ENCODE peak calls at places on chromosomes 11 and 22, in eight cellular contexts. N, K, Y, A, H, J, P and Q are unnamed samples.

GRCh38 chr11:100562102-100562501 is 125.0 kb upstream of the ARHGAP42 start:
- DNase-seq in Y (peak), P (peak), H (peak), K (no peak), N (no peak), J (no peak), A (no peak), Q (no peak)

GRCh38 chr11:130808541-130808940 is 107.7 kb downstream of the SNX19 start:
- DNase-seq in J (no peak), H (no peak), N (no peak), P (no peak), Y (no peak), K (no peak), A (no peak), Q (no peak)

GRCh38 chr22:24440718-24441405 is 13.5 kb downstream of the ADORA2A start:
- DNase-seq in P (no peak), Y (no peak), J (no peak), N (no peak), H (peak), A (no peak), K (no peak), Q (no peak)

GRCh38 chr22:17629167-17629489 is 579 bp upstream of the ATP6V1E1 start:
- DNase-seq in A (peak), K (no peak), N (no peak), P (no peak), J (no peak), Y (no peak), H (no peak), Q (no peak)

GRCh38 chr11:19864141-19865120 is 151.8 kb downstream of the NAV2 start:
- DNase-seq in J (no peak), K (no peak), A (no peak), P (no peak), H (no peak), Y (peak), N (no peak), Q (no peak)

GRCh38 chr11:61688368-61689163 is 8.4 kb downstream of the DAGLA start:
- DNase-seq in K (no peak), P (no peak), J (no peak), H (peak), A (peak), N (peak), Y (peak), Q (no peak)

GRCh38 chr11:129804012-129804411 is 11.6 kb upstream of the TMEM45B start:
- DNase-seq in A (no peak), J (no peak), Y (no peak), H (no peak), K (no peak), P (no peak), N (no peak), Q (no peak)

GRCh38 chr11:76147106-76147735 is 59.1 kb downstream of the WNT11 start:
- DNase-seq in H (no peak), P (no peak), A (no peak), N (no peak), J (no peak), K (no peak), Y (no peak), Q (no peak)

GRCh38 chr22:28021998-28022660 is 103.1 kb upstream of the PITPNB start:
- DNase-seq in N (peak), J (no peak), Y (no peak), H (peak), A (peak), K (peak), P (no peak), Q (no peak)

GRCh38 chr11:61061081-61061826 is 41.0 kb upstream of the CD5 start:
- DNase-seq in H (no peak), J (peak), A (peak), Y (no peak), K (no peak), P (no peak), N (peak), Q (no peak)

GRCh38 chr11:67539588-67539987 is 16.3 kb upstream of the CABP2 start:
- DNase-seq in Y (no peak), N (no peak), H (no peak), K (no peak), P (no peak), J (no peak), A (no peak), Q (peak)

GRCh38 chr11:88478136-88478785 is 140.7 kb upstream of the CTSC start:
- DNase-seq in K (no peak), Y (no peak), H (no peak), P (peak), J (no peak), A (no peak), N (no peak), Q (no peak)

GRCh38 chr22:45246060-45246985 is 5.6 kb upstream of the KIAA0930 start:
- DNase-seq in Y (peak), J (peak), A (no peak), P (peak), N (peak), K (no peak), H (peak), Q (no peak)

GRCh38 chr11:16603890-16604783 is 134.3 kb upstream of the C11orf58 start:
- DNase-seq in A (no peak), Y (peak), J (no peak), P (peak), N (peak), H (peak), K (peak), Q (peak)

GRCh38 chr11:17736921-17737817 is 2.6 kb downstream of the KCNC1 start:
- DNase-seq in A (no peak), Y (no peak), P (no peak), N (no peak), J (no peak), H (no peak), K (no peak), Q (no peak)

GRCh38 chr11:10778217-10778970 is 27.3 kb downstream of the CTR9 start:
- DNase-seq in A (no peak), K (no peak), P (peak), H (peak), J (no peak), N (peak), Y (peak), Q (no peak)

GRCh38 chr11:77084581-77085191 is 17.9 kb downstream of the CAPN5 start:
- DNase-seq in A (no peak), K (peak), J (no peak), N (peak), H (peak), P (no peak), Y (peak), Q (no peak)

GRCh38 chr11:114162719-114163123 is 103.2 kb downstream of the ZBTB16 start:
- DNase-seq in A (peak), P (peak), J (peak), H (peak), Y (peak), K (peak), N (peak), Q (no peak)

GRCh38 chr11:69892237-69892985 is 73.2 kb upstream of the FGF3 start:
- DNase-seq in Y (no peak), J (no peak), H (no peak), N (no peak), P (no peak), A (no peak), K (no peak), Q (no peak)

GRCh38 chr11:129428027-129428426 is 52.4 kb downstream of the BARX2 start:
- DNase-seq in J (no peak), P (no peak), K (no peak), H (no peak), A (no peak), N (no peak), Y (no peak), Q (no peak)

GRCh38 chr11:110207089-110207488 is 89.3 kb downstream of the RDX start:
- DNase-seq in A (no peak), K (no peak), P (no peak), H (no peak), Y (no peak), J (no peak), N (no peak), Q (no peak)

GRCh38 chr11:88535266-88535665 is 197.7 kb upstream of the CTSC start:
- DNase-seq in K (no peak), H (no peak), J (no peak), P (peak), N (no peak), Y (no peak), A (no peak), Q (no peak)

GRCh38 chr22:28927526-28928089 is 44.2 kb downstream of the ZNRF3 start:
- DNase-seq in K (no peak), J (no peak), Y (no peak), A (no peak), P (no peak), N (peak), H (no peak), Q (peak)

GRCh38 chr11:134412508-134413333 is 679 bp upstream of the B3GAT1 start:
- DNase-seq in N (no peak), K (peak), J (peak), Y (peak), A (no peak), H (no peak), P (no peak), Q (no peak)

GRCh38 chr11:128701086-128701485 is 7.2 kb downstream of the FLI1 start:
- DNase-seq in J (no peak), Y (no peak), H (no peak), N (no peak), K (no peak), P (peak), A (no peak), Q (no peak)

GRCh38 chr11:14956111-14956510 is 16.0 kb downstream of the CALCA start:
- DNase-seq in J (no peak), P (no peak), Y (no peak), K (no peak), N (no peak), A (no peak), H (no peak), Q (no peak)

GRCh38 chr11:86519064-86519911 is 144.6 kb downstream of the CCDC81 start:
- DNase-seq in Y (no peak), N (no peak), H (peak), P (peak), J (no peak), K (no peak), A (peak), Q (no peak)

GRCh38 chr11:61609970-61610347 is 29.1 kb upstream of the SYT7 start:
- DNase-seq in N (no peak), A (no peak), Y (peak), H (no peak), K (no peak), P (no peak), J (no peak), Q (no peak)

GRCh38 chr22:21624880-21625791 is 4.7 kb downstream of the YDJC start:
- DNase-seq in N (no peak), J (no peak), P (no peak), H (no peak), A (no peak), K (no peak), Y (no peak), Q (no peak)

GRCh38 chr22:21624120-21624879 is 5.5 kb downstream of the YDJC start:
- DNase-seq in P (peak), H (no peak), Y (peak), J (no peak), A (no peak), K (no peak), N (no peak), Q (peak)

GRCh38 chr22:21626073-21626734 is 3.6 kb downstream of the YDJC start:
- DNase-seq in Y (no peak), N (no peak), P (no peak), J (no peak), A (no peak), K (no peak), H (no peak), Q (no peak)

GRCh38 chr22:21628386-21629261 is 1.2 kb downstream of the YDJC start:
- DNase-seq in N (no peak), A (no peak), Y (peak), H (no peak), J (no peak), K (peak), P (no peak), Q (no peak)

DNA sequence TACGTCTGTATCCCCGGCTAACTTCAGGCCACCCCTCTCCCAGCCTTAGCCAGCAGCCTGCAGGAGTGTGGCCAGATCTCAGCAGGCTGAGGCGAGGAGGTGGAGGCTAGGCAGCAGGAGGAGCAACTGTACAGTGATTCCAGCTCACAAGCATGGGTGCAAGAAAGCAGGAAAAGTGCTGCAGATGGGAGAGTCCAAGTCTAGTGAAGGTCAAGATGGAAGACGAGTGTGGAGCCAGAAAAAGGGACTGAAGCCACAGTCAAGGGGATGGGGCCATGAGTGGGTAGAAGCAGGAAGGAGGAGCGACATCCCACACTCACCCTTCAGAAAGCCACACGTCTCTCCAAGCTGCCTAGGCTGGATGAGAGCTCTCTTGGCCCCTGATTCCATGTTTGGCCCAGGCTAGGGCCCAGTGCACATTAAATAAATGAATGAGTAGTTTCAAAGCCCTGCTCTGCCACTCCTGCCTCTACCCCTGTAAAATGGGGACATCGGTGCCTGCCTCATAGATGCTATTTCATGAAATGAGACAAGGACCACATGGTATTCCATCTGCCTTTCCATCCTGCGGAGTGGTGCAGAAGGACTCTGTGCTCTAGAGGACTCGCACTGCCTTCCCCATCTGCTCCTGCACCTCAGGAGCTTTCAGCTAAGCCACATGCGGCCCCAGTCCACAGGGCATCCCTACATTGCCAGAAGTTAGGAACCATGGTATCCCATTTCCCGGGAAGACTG is 2.9 kb downstream of the YDJC start:
- DNase-seq in A (no peak), J (no peak), N (no peak), Y (no peak), H (no peak), P (no peak), K (no peak), Q (no peak)
- TF ChIP-seq POLR2A in A (no peak), J (no peak), N (no peak), Y (no peak), H (no peak), P (no peak), K (no peak), Q (peak)

GRCh38 chr11:57658023-57658361 is 430 bp downstream of the CLP1 start:
- DNase-seq in N (no peak), P (no peak), Y (no peak), A (no peak), H (no peak), K (no peak), J (no peak), Q (peak)

GRCh38 chr11:57659669-57660068 is 2.1 kb downstream of the CLP1 start:
- DNase-seq in A (no peak), K (peak), Y (no peak), N (peak), J (no peak), P (no peak), H (no peak), Q (no peak)

GRCh38 chr11:57653162-57653561 is 3.5 kb upstream of the YPEL4 start:
- DNase-seq in A (no peak), H (no peak), J (no peak), Y (no peak), P (no peak), N (no peak), K (no peak), Q (no peak)

GRCh38 chr11:57656936-57657289 is 649 bp upstream of the CLP1 start:
- DNase-seq in Y (no peak), J (no peak), A (no peak), N (no peak), P (no peak), K (no peak), H (no peak), Q (no peak)

DNA sequence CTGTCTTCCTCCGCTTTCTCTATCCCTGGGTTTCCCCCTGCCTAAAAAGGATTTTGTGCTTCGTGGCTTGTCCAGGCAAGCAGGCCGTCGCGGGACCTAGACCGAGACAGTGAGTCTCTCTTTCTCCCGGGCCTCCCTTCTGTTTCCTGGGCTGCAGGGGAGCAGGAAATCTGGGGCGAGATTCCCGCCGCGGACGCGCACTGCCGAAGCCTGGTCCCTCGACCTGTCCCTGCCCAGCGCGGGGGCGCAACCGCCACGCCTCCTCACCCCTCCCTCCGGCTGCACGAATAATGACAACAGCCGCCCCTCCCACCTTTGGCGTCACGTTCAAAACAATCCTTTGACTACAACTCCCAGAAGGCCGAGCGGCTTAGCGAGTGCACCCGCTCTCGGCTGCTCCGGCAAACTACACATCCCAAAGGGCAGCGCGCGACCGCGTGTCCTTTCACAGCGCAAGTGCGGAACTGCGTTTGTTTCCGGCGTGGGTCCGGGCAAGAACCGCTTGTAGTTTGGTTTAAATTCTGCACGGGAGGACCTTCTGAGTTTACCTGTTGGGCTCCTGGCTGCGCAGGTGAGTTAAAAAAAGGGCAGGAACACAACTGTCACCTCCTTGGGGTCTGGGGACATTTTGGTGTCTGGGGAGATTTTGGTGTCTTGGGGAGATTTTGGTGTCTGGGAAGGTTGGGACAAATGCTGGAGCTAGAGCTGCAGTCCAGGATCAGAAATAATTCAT is at the start of gene CLP1:
- DNase-seq in J (peak), P (peak), H (peak), K (peak), Y (peak), N (peak), A (peak), Q (peak)
- TF ChIP-seq POLR2A in J (peak), P (peak), H (peak), K (peak), Y (peak), N (no peak), A (peak), Q (peak)

DNA sequence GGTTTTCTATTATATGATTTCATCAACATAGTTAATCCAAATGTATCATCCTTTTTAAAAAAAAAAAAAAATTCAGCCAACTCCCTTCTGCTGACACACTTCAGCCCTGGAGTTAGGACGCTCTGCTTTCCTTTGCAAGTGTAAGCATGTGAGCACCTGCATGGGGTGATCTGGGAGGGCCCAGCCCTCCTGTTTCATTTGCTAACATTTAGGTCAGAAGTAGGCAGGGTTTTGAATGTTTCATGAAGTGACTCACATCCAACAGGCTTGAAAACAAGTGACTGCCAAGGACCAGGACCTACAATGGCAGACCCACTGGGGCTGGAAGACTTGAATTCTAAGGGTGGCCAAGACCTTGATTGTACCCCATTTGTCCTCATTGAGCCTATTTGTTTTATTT is 137.4 kb downstream of the CD44 start:
- DNase-seq in J (peak), Y (peak), K (no peak), P (peak), A (no peak), N (peak), H (no peak), Q (no peak)
- TF ChIP-seq POLR2A in J (no peak), Y (peak), K (no peak), P (no peak), A (no peak), N (no peak), H (no peak), Q (no peak)

GRCh38 chr11:47216141-47216798 is 1.5 kb downstream of the DDB2 start:
- DNase-seq in J (peak), K (peak), A (no peak), Y (peak), N (peak), P (peak), H (peak), Q (peak)
- TF ChIP-seq POLR2A in J (peak), K (no peak), A (no peak), Y (no peak), N (no peak), P (no peak), H (no peak), Q (peak)

GRCh38 chr22:41175546-41175945 is 29.6 kb upstream of the L3MBTL2 start:
- DNase-seq in P (no peak), J (no peak), A (no peak), N (no peak), H (no peak), Y (no peak), K (no peak), Q (no peak)

GRCh38 chr22:41178425-41178975 is 26.6 kb upstream of the L3MBTL2 start:
- DNase-seq in N (peak), P (no peak), A (no peak), Y (peak), H (no peak), J (no peak), K (peak), Q (no peak)

GRCh38 chr22:41180926-41181325 is 24.2 kb upstream of the L3MBTL2 start:
- DNase-seq in Y (no peak), K (no peak), J (no peak), A (no peak), H (no peak), N (no peak), P (no peak), Q (no peak)

GRCh38 chr22:41177040-41177625 is 28.0 kb upstream of the L3MBTL2 start:
- DNase-seq in P (no peak), N (no peak), Y (peak), H (no peak), A (no peak), J (no peak), K (peak), Q (no peak)

DNA sequence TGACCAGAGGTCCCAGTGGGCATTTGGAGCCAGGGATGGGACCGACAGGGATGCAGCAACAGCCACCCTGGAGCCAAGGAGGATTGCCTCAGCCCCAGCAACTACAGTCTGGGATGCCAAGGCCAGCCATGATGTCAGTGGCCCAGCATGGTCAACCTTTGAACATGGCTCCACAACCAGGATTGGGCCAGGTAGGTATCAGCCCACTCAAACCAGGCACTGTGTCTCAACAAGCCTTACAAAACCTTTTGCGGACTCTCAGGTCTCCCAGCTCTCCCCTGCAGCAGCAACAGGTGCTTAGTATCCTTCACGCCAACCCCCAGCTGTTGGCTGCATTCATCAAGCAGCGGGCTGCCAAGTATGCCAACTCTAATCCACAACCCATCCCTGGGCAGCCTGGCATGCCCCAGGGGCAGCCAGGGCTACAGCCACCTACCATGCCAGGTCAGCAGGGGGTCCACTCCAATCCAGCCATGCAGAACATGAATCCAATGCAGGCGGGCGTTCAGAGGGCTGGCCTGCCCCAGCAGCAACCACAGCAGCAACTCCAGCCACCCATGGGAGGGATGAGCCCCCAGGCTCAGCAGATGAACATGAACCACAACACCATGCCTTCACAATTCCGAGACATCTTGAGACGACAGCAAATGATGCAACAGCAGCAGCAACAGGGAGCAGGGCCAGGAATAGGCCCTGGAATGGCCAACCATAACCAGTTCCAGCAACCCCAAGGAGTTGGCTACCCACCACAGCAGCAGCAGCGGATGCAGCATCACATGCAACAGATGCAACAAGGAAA is 27.3 kb upstream of the L3MBTL2 start:
- DNase-seq in H (no peak), J (no peak), K (no peak), A (no peak), P (no peak), N (no peak), Y (no peak), Q (no peak)
- TF ChIP-seq POLR2A in H (no peak), J (no peak), K (no peak), A (no peak), P (no peak), N (no peak), Y (no peak), Q (no peak)

GRCh38 chr11:71448257-71449161 is at the start of gene DHCR7:
- DNase-seq in A (peak), H (peak), K (peak), N (peak), Y (peak), P (peak), J (peak), Q (peak)
- TF ChIP-seq POLR2A in A (peak), H (peak), K (peak), N (no peak), Y (peak), P (no peak), J (peak), Q (peak)